ENCODE peak calls at places on chromosomes 13 and 19, in eight cellular contexts. Q is heart right ventricle, K is hypothalamus, R is stomach, U is astrocyte of the cerebellum, Z is brain microvascular endothelial cell, V is A172, B is NB4. Y is an unnamed sample.

GRCh38 chr13:65260938-65261880 is 1968.9 kb downstream of the PCDH9 start:
- DNase-seq in Q (no peak), K (no peak), R (no peak), U (no peak), Z (no peak), V (peak), B (peak), Y (no peak)

GRCh38 chr19:8529369-8530006 is 15.5 kb upstream of the ZNF414 start:
- DNase-seq in Q (no peak), K (no peak), R (no peak), U (no peak), Z (no peak), V (no peak), B (peak), Y (no peak)

GRCh38 chr13:35953537-35954206 is 177.5 kb downstream of the DCLK1 start:
- DNase-seq in Q (peak), K (peak), R (peak), U (peak), Z (peak), V (peak), B (peak), Y (peak)

GRCh38 chr13:79560954-79561353 is 80.0 kb downstream of the NDFIP2 start:
- DNase-seq in Q (no peak), K (no peak), R (no peak), U (no peak), Z (no peak), V (no peak), B (no peak), Y (no peak)

GRCh38 chr19:41887711-41888382 is 4.9 kb downstream of the ARHGEF1 start:
- DNase-seq in Q (no peak), K (peak), R (peak), U (peak), Z (no peak), V (peak), B (peak), Y (no peak)

GRCh38 chr13:105804561-105805190 is 730.8 kb downstream of the EFNB2 start:
- DNase-seq in Q (no peak), K (peak), R (no peak), U (peak), Z (peak), V (peak), B (no peak), Y (no peak)

GRCh38 chr13:99357149-99357596 is 50.0 kb upstream of the GPR183 start:
- DNase-seq in Q (no peak), K (no peak), R (no peak), U (peak), Z (peak), V (peak), B (no peak), Y (peak)

GRCh38 chr19:38684078-38684861 is 36.8 kb downstream of the ACTN4 start:
- DNase-seq in Q (peak), K (no peak), R (peak), U (peak), Z (peak), V (peak), B (peak), Y (peak)

GRCh38 chr19:33819875-33820781 is 23.5 kb downstream of the KCTD15 start:
- DNase-seq in Q (peak), K (no peak), R (peak), U (no peak), Z (peak), V (peak), B (peak), Y (peak)

Y was measured in hepatic stellate cell.